ENCODE peak calls at places on chromosomes 11 and 22, in five cellular contexts. D is fibroblast of mammary gland, H is psoas muscle, C is AG09309, Z is fibroblast of the aortic adventitia. P is an unnamed sample.

GRCh38 chr11:72626637-72626936 is 47.6 kb downstream of the PDE2A start:
- DNase-seq in D (no peak), H (no peak), C (no peak), Z (no peak), P (no peak)

GRCh38 chr11:9231848-9232177 is 33.3 kb downstream of the DENND5A start:
- DNase-seq in D (peak; percentile 55), H (no peak), C (no peak), Z (peak; percentile 80), P (peak; percentile 66)

GRCh38 chr11:64219755-64220154 is 6.2 kb downstream of the TRPT1 start:
- DNase-seq in D (no peak), H (no peak), C (no peak), Z (no peak), P (no peak)

GRCh38 chr11:12541588-12542151 is 132.6 kb upstream of the TEAD1 start:
- DNase-seq in D (no peak), H (no peak), C (no peak), Z (no peak), P (no peak)

GRCh38 chr11:81359476-81359875 is 1374.2 kb downstream of the FAM181B start:
- DNase-seq in D (peak; percentile 2), H (no peak), C (no peak), Z (no peak), P (no peak)

GRCh38 chr11:113179181-113179701 is 135.1 kb upstream of the TTC12 start:
- DNase-seq in D (no peak), H (no peak), C (no peak), Z (no peak), P (no peak)

GRCh38 chr22:31628969-31629723 is 32.9 kb downstream of the PISD start:
- DNase-seq in D (no peak), H (no peak), C (no peak), Z (no peak), P (no peak)

GRCh38 chr22:33271390-33272161 is 213.4 kb upstream of the SYN3 start:
- DNase-seq in D (peak; percentile 34), H (peak; percentile 56), C (no peak), Z (peak; percentile 78), P (peak; percentile 4)

GRCh38 chr11:86186420-86186819 is 58.1 kb upstream of the EED start:
- DNase-seq in D (no peak), H (no peak), C (no peak), Z (peak; percentile 15), P (no peak)

GRCh38 chr11:102564110-102564509 is 33.6 kb upstream of the MMP7 start:
- DNase-seq in D (peak; percentile 83), H (no peak), C (peak; percentile 16), Z (peak; percentile 71), P (peak; percentile 12)

GRCh38 chr11:102561636-102562035 is 31.1 kb upstream of the MMP7 start:
- DNase-seq in D (no peak), H (no peak), C (no peak), Z (no peak), P (no peak)

GRCh38 chr11:102560555-102561011 is 30.0 kb upstream of the MMP7 start:
- DNase-seq in D (peak; percentile 82), H (no peak), C (peak; percentile 52), Z (peak; percentile 77), P (peak; percentile 70)

GRCh38 chr11:102555091-102555490 is 24.5 kb upstream of the MMP7 start:
- DNase-seq in D (no peak), H (no peak), C (no peak), Z (no peak), P (no peak)

DNA sequence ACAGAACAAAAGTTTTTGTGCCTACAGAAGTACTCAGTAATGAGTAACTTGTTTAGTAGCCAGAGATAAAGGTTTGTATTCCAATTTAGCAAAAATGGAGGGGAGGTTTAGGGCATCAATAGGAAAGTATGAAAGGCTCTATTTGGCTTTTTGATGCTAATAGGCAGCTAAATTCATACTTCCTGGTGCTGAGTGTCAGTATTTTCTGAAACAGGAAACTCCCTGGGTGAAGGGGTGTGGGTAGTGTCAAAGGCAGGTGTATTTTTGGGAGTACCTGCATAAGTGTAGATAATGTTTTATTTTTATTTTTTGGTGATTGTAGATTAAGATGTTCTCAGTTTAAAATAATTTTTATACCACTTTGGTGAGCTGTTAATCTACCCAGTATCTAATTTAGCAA is 29.3 kb upstream of the MMP7 start:
- DNase-seq in D (no peak), H (no peak), C (no peak), Z (no peak), P (no peak)
- H3K4me3 ChIP-seq in D (no peak overlapping the region), H (no peak overlapping the region), C (no peak overlapping the region), Z (no peak overlapping the region), P (no peak overlapping the region)

DNA sequence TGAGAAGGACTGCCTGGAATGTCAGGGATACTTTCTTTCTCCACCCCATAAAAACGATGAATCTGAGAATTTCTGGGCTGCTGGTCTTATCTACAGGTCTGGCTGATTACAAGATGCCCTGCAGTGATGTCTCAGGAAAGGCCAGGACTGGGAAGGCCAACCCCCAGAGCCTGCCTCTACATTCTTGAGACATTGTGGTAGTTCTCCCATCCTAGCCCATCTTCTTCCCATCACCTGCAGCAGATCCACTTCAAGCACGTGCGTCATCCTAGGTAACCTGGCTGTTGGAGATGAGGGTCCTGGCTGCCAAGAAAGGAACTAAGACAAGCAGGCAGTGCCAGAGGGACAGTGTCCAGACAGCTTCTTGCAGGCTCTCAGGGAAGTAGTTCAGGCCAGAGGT is 44.1 kb upstream of the E2F8 start:
- DNase-seq in D (no peak), H (no peak), C (no peak), Z (no peak), P (no peak)
- TF ChIP-seq CTCF in D (no peak), H (no peak), C (no peak), Z (no peak), P (no peak)

GRCh38 chr11:1836011-1836945 is 1.5 kb downstream of the SYT8 start:
- DNase-seq in D (no peak), H (no peak), C (no peak), Z (no peak), P (no peak)

GRCh38 chr11:1834132-1834610 is 619 bp upstream of the SYT8 start:
- DNase-seq in D (no peak), H (no peak), C (no peak), Z (no peak), P (no peak)

GRCh38 chr11:1837171-1838076 is 1.4 kb upstream of the TNNI2 start:
- DNase-seq in D (peak; percentile 46), H (peak; percentile 75), C (no peak), Z (peak; percentile 49), P (peak; percentile 78)

GRCh38 chr11:1834791-1835670 is at the start of gene SYT8:
- DNase-seq in D (no peak), H (no peak), C (no peak), Z (no peak), P (no peak)

GRCh38 chr11:1835671-1836010 is 851 bp downstream of the SYT8 start:
- DNase-seq in D (no peak), H (no peak), C (no peak), Z (no peak), P (no peak)
- H3K4me3 ChIP-seq in D (no peak overlapping the region), H (no peak overlapping the region), C (no peak overlapping the region), Z (no peak overlapping the region), P (no peak overlapping the region)

DNA sequence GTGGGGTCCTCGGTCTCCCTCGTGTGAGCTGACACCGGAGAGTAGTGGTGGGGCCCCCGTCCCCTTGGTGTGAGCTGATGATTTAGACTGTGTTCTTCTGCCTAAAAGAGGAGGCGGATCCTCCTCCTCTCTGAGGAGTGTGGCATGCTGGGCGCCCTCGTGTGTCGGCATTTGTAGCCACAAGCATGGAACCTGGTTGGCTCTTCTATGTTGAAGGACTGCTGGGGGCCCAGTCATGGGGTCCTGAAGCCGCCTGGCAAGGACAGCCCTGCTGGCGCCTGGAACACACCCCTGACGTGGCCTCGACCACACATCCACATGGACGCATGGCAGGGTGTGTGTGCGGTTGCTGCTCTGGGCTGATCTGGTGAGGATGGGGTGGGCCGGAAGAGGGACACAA is 50.2 kb downstream of the AP2A2 start:
- DNase-seq in D (peak; percentile 39), H (no peak), C (no peak), Z (peak; percentile 41), P (peak; percentile 59)
- TF ChIP-seq CTCF in D (peak; percentile 15), H (no peak), C (peak; percentile 47), Z (peak; percentile 39), P (peak; percentile 22)

GRCh38 chr11:127106938-127107337 is 106.4 kb upstream of the KIRREL3 start:
- DNase-seq in D (no peak), H (no peak), C (no peak), Z (no peak), P (no peak)

GRCh38 chr11:127108838-127109237 is 108.3 kb upstream of the KIRREL3 start:
- DNase-seq in D (no peak), H (no peak), C (no peak), Z (no peak), P (no peak)

GRCh38 chr11:127114035-127114434 is 113.5 kb upstream of the KIRREL3 start:
- DNase-seq in D (no peak), H (no peak), C (no peak), Z (no peak), P (no peak)

GRCh38 chr11:127109796-127110195 is 109.2 kb upstream of the KIRREL3 start:
- DNase-seq in D (no peak), H (no peak), C (no peak), Z (no peak), P (no peak)

GRCh38 chr11:127110542-127110941 is 110.0 kb upstream of the KIRREL3 start:
- DNase-seq in D (no peak), H (no peak), C (no peak), Z (no peak), P (no peak)
- H3K4me3 ChIP-seq in D (no peak overlapping the region), H (no peak overlapping the region), C (no peak overlapping the region), Z (no peak overlapping the region), P (no peak overlapping the region)

GRCh38 chr22:47044722-47045545 is 282.5 kb downstream of the TBC1D22A start:
- DNase-seq in D (no peak), H (no peak), C (no peak), Z (no peak), P (no peak)

GRCh38 chr22:47042116-47042825 is 279.8 kb downstream of the TBC1D22A start:
- DNase-seq in D (no peak), H (no peak), C (no peak), Z (no peak), P (no peak)

GRCh38 chr22:47045691-47046410 is 283.4 kb downstream of the TBC1D22A start:
- DNase-seq in D (no peak), H (no peak), C (no peak), Z (no peak), P (no peak)

GRCh38 chr22:47042861-47043496 is 280.5 kb downstream of the TBC1D22A start:
- DNase-seq in D (no peak), H (no peak), C (no peak), Z (no peak), P (no peak)

GRCh38 chr22:47043835-47044721 is 281.6 kb downstream of the TBC1D22A start:
- DNase-seq in D (peak; percentile 14), H (no peak), C (no peak), Z (no peak), P (peak; percentile 32)
- TF ChIP-seq CTCF in D (no peak), H (no peak), C (no peak), Z (no peak), P (no peak)

GRCh38 chr11:68838572-68838964 is 3.1 kb downstream of the CPT1A start:
- DNase-seq in D (peak; percentile 30), H (peak; percentile 54), C (no peak), Z (peak; percentile 43), P (peak; percentile 27)
- H3K4me3 ChIP-seq in D (peak overlapping the region; percentile 45), H (peak overlapping the region; percentile 80), C (peak overlapping the region; percentile 50), Z (peak overlapping the region; percentile 83), P (peak overlapping the region; percentile 42)

P was measured in cardiac fibroblast.